ENCODE peak calls at places on chromosome 20, in ten cellular contexts. B is CD8-positive, alpha-beta memory T cell; P is spleen; R is cardiac muscle cell; V is mesendoderm; L is IMR-90; E is A549; Q is CD4-positive, alpha-beta memory T cell; A is CD4-positive, CD25-positive, alpha-beta regulatory T cell; D is HCT116. I is an unnamed sample.

GRCh38 chr20:47133809-47134456 is 222.6 kb downstream of the ZMYND8 start:
- DNase-seq in B (no peak), P (no peak), R (peak), V (peak), L (peak), E (peak), Q (no peak), A (no peak), D (no peak), I (no peak)

GRCh38 chr20:54545959-54546358 is 70.6 kb downstream of the DOK5 start:
- DNase-seq in B (no peak), P (no peak), R (peak), V (no peak), L (peak), E (no peak), Q (no peak), A (no peak), D (no peak), I (no peak)

GRCh38 chr20:64100946-64101688 is 6.2 kb downstream of the NPBWR2 start:
- DNase-seq in B (no peak), P (peak), R (no peak), V (no peak), L (no peak), E (no peak), Q (no peak), A (no peak), D (no peak), I (no peak)

GRCh38 chr20:56859751-56860366 is 230.8 kb downstream of the TFAP2C start:
- DNase-seq in B (no peak), P (no peak), R (peak), V (peak), L (no peak), E (no peak), Q (no peak), A (no peak), D (no peak), I (peak)

GRCh38 chr20:23143098-23143497 is 57.0 kb upstream of the CD93 start:
- DNase-seq in B (no peak), P (no peak), R (peak), V (peak), L (peak), E (peak), Q (no peak), A (no peak), D (peak), I (no peak)

GRCh38 chr20:23296841-23297701 is 53.5 kb upstream of the NXT1 start:
- DNase-seq in B (no peak), P (no peak), R (no peak), V (peak), L (no peak), E (no peak), Q (no peak), A (no peak), D (no peak), I (no peak)

GRCh38 chr20:56663660-56664059 is 34.6 kb downstream of the TFAP2C start:
- DNase-seq in B (no peak), P (no peak), R (no peak), V (no peak), L (no peak), E (no peak), Q (no peak), A (no peak), D (no peak), I (no peak)

GRCh38 chr20:50560867-50561266 is 50.7 kb downstream of the PTPN1 start:
- DNase-seq in B (no peak), P (no peak), R (no peak), V (no peak), L (no peak), E (no peak), Q (no peak), A (no peak), D (no peak), I (no peak)

GRCh38 chr20:62437985-62438384 is 10.6 kb upstream of the RBBP8NL start:
- DNase-seq in B (no peak), P (no peak), R (no peak), V (no peak), L (no peak), E (no peak), Q (no peak), A (no peak), D (no peak), I (no peak)

GRCh38 chr20:36548006-36548315 is 6.6 kb downstream of the MYL9 start:
- DNase-seq in B (no peak), P (peak), R (no peak), V (peak), L (no peak), E (no peak), Q (no peak), A (no peak), D (no peak), I (no peak)

GRCh38 chr20:7976015-7976414 is 35.8 kb upstream of the HAO1 start:
- DNase-seq in B (no peak), P (no peak), R (peak), V (no peak), L (peak), E (no peak), Q (no peak), A (no peak), D (no peak), I (no peak)

GRCh38 chr20:5718896-5719595 is 31.2 kb upstream of the SHLD1 start:
- DNase-seq in B (no peak), P (no peak), R (no peak), V (peak), L (no peak), E (no peak), Q (no peak), A (no peak), D (no peak), I (no peak)

GRCh38 chr20:36405255-36405654 is 99.1 kb downstream of the DLGAP4 start:
- DNase-seq in B (no peak), P (no peak), R (peak), V (no peak), L (peak), E (no peak), Q (no peak), A (no peak), D (no peak), I (no peak)

GRCh38 chr20:31716818-31717477 is 5.7 kb downstream of the BCL2L1 start:
- DNase-seq in B (no peak), P (peak), R (no peak), V (no peak), L (no peak), E (no peak), Q (no peak), A (no peak), D (no peak), I (no peak)

GRCh38 chr20:57678340-57678739 is 31.5 kb downstream of the PMEPA1 start:
- DNase-seq in B (no peak), P (no peak), R (no peak), V (no peak), L (no peak), E (no peak), Q (no peak), A (no peak), D (no peak), I (no peak)

GRCh38 chr20:1332749-1333300 is 3.9 kb upstream of the SDCBP2 start:
- DNase-seq in B (no peak), P (no peak), R (no peak), V (no peak), L (no peak), E (no peak), Q (no peak), A (no peak), D (no peak), I (no peak)

GRCh38 chr20:32004963-32005362 is 5.3 kb upstream of the CCM2L start:
- DNase-seq in B (no peak), P (peak), R (peak), V (peak), L (peak), E (no peak), Q (no peak), A (no peak), D (peak), I (no peak)

GRCh38 chr20:25039697-25040437 is 18.1 kb downstream of the ACSS1 start:
- DNase-seq in B (no peak), P (peak), R (peak), V (no peak), L (peak), E (no peak), Q (no peak), A (no peak), D (no peak), I (no peak)

GRCh38 chr20:22003680-22004079 is 298.2 kb downstream of the PAX1 start:
- DNase-seq in B (no peak), P (no peak), R (no peak), V (no peak), L (no peak), E (no peak), Q (no peak), A (no peak), D (no peak), I (no peak)

GRCh38 chr20:47220161-47220582 is 136.3 kb downstream of the ZMYND8 start:
- DNase-seq in B (peak), P (no peak), R (peak), V (peak), L (no peak), E (peak), Q (no peak), A (peak), D (peak), I (no peak)

GRCh38 chr20:316316-317068 is 8.9 kb upstream of the SOX12 start:
- DNase-seq in B (no peak), P (peak), R (no peak), V (no peak), L (peak), E (no peak), Q (no peak), A (no peak), D (no peak), I (no peak)

GRCh38 chr20:45882469-45883099 is 1.6 kb downstream of the ZSWIM1 start:
- DNase-seq in B (no peak), P (peak), R (no peak), V (no peak), L (no peak), E (no peak), Q (no peak), A (no peak), D (no peak), I (no peak)

GRCh38 chr20:40286991-40287531 is 402.0 kb downstream of the MAFB start:
- DNase-seq in B (no peak), P (peak), R (peak), V (no peak), L (no peak), E (no peak), Q (no peak), A (no peak), D (no peak), I (no peak)

GRCh38 chr20:64113444-64113775 is 6.0 kb upstream of the NPBWR2 start:
- DNase-seq in B (no peak), P (no peak), R (no peak), V (no peak), L (no peak), E (no peak), Q (no peak), A (no peak), D (no peak), I (no peak)

GRCh38 chr20:60206259-60206658 is 248.0 kb downstream of the CDH26 start:
- DNase-seq in B (no peak), P (no peak), R (peak), V (peak), L (peak), E (peak), Q (no peak), A (no peak), D (peak), I (peak)

GRCh38 chr20:41848180-41848579 is 230.0 kb upstream of the CHD6 start:
- DNase-seq in B (no peak), P (no peak), R (no peak), V (peak), L (no peak), E (no peak), Q (no peak), A (no peak), D (no peak), I (no peak)

GRCh38 chr20:1669304-1669703 is 11.7 kb upstream of the SIRPG start:
- DNase-seq in B (no peak), P (no peak), R (no peak), V (no peak), L (no peak), E (peak), Q (no peak), A (no peak), D (no peak), I (no peak)

GRCh38 chr20:25346349-25346748 is 44.3 kb downstream of the ABHD12 start:
- DNase-seq in B (no peak), P (no peak), R (no peak), V (no peak), L (no peak), E (no peak), Q (no peak), A (no peak), D (no peak), I (no peak)

GRCh38 chr20:5039255-5039657 is 37.9 kb upstream of the SLC23A2 start:
- DNase-seq in B (peak), P (peak), R (no peak), V (no peak), L (no peak), E (no peak), Q (peak), A (no peak), D (no peak), I (no peak)

GRCh38 chr20:36298061-36298460 is 8.1 kb upstream of the DLGAP4 start:
- DNase-seq in B (no peak), P (no peak), R (no peak), V (no peak), L (no peak), E (no peak), Q (no peak), A (no peak), D (no peak), I (no peak)

GRCh38 chr20:33568378-33569289 is 78.7 kb downstream of the CBFA2T2 start:
- DNase-seq in B (no peak), P (no peak), R (no peak), V (peak), L (no peak), E (no peak), Q (no peak), A (no peak), D (no peak), I (peak)

GRCh38 chr20:61631770-61632169 is 379.7 kb downstream of the CDH4 start:
- DNase-seq in B (no peak), P (no peak), R (no peak), V (peak), L (no peak), E (no peak), Q (no peak), A (no peak), D (no peak), I (no peak)

GRCh38 chr20:54208492-54209044 is 681 bp downstream of the PFDN4 start:
- DNase-seq in B (no peak), P (no peak), R (peak), V (peak), L (peak), E (peak), Q (no peak), A (no peak), D (no peak), I (no peak)

GRCh38 chr20:63521602-63522001 is 1.0 kb downstream of the PPDPF start:
- DNase-seq in B (no peak), P (peak), R (peak), V (no peak), L (no peak), E (no peak), Q (no peak), A (no peak), D (no peak), I (no peak)

GRCh38 chr20:44496976-44497375 is 21.3 kb downstream of the TTPAL start:
- DNase-seq in B (no peak), P (no peak), R (no peak), V (no peak), L (peak), E (peak), Q (no peak), A (no peak), D (peak), I (no peak)

GRCh38 chr20:44495802-44496481 is 20.3 kb downstream of the TTPAL start:
- DNase-seq in B (no peak), P (no peak), R (peak), V (no peak), L (peak), E (peak), Q (no peak), A (no peak), D (peak), I (no peak)

GRCh38 chr20:44494681-44495080 is 19.0 kb downstream of the TTPAL start:
- DNase-seq in B (no peak), P (no peak), R (no peak), V (no peak), L (no peak), E (no peak), Q (no peak), A (no peak), D (no peak), I (no peak)

GRCh38 chr20:44494266-44494665 is 18.6 kb downstream of the TTPAL start:
- DNase-seq in B (no peak), P (no peak), R (no peak), V (no peak), L (peak), E (no peak), Q (no peak), A (no peak), D (no peak), I (no peak)

DNA sequence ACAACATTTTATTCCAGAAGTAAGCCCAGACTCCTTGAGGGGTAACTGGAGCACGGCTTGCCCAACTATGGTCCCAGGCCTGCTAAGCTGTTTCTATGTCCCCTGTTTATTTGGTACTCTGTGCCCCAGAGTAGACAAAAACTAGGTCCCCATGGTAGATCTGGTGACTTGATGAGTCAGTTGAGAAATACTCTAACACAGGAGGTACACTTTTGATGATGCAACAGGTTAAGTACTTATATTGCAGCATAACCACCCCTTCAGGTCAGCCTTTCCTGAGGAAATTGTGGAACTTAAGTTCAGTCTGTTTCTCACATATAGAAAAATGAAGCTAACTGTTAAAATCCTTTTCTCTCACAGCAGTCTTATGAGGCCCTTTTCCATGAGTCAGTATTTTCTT is 19.6 kb downstream of the TTPAL start:
- DNase-seq in B (no peak), P (no peak), R (peak), V (no peak), L (peak), E (no peak), Q (no peak), A (no peak), D (no peak), I (no peak)
- H3K27ac ChIP-seq in B (no peak), P (peak), R (peak), V (no peak), L (peak), E (peak), Q (no peak), A (no peak), D (no peak), I (no peak)

DNA sequence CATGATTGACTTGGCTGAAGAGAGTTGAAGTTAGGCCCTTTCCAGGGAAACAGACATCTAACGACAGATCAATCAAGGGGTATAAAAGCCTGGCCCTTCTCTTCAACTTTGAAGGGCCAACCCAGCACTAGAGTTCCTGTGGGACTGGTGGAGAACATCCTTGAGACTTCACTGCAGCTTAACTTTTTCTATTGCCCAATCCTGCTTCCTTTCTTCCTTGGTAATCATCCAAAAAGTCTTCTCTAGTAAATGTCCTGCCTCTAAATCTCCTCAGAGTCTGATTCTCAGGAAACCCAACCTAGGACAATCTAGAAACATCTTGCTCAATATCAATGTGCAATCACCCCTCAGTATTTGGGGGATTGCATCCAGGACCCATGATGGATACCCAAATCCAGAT is 1.9 kb downstream of the MKKS start:
- DNase-seq in B (no peak), P (no peak), R (peak), V (no peak), L (no peak), E (no peak), Q (no peak), A (no peak), D (no peak), I (no peak)
- H3K4me3 ChIP-seq in B (no peak), P (no peak), R (no peak), V (no peak), L (no peak), E (no peak), Q (no peak), A (no peak), D (no peak), I (no peak)

GRCh38 chr20:34874094-34874654 is 1.5 kb upstream of the GGT7 start:
- DNase-seq in B (no peak), P (no peak), R (peak), V (peak), L (peak), E (peak), Q (no peak), A (no peak), D (peak), I (peak)
- H3K27ac ChIP-seq in B (no peak), P (peak), R (peak), V (no peak), L (no peak), E (peak), Q (no peak), A (no peak), D (no peak), I (no peak)

GRCh38 chr20:3995749-3996305 is 19.5 kb downstream of the RNF24 start:
- DNase-seq in B (no peak), P (no peak), R (no peak), V (no peak), L (no peak), E (no peak), Q (no peak), A (no peak), D (no peak), I (no peak)
- H3K4me3 ChIP-seq in B (no peak), P (no peak), R (no peak), V (no peak), L (no peak), E (no peak), Q (no peak), A (no peak), D (no peak), I (no peak)

DNA sequence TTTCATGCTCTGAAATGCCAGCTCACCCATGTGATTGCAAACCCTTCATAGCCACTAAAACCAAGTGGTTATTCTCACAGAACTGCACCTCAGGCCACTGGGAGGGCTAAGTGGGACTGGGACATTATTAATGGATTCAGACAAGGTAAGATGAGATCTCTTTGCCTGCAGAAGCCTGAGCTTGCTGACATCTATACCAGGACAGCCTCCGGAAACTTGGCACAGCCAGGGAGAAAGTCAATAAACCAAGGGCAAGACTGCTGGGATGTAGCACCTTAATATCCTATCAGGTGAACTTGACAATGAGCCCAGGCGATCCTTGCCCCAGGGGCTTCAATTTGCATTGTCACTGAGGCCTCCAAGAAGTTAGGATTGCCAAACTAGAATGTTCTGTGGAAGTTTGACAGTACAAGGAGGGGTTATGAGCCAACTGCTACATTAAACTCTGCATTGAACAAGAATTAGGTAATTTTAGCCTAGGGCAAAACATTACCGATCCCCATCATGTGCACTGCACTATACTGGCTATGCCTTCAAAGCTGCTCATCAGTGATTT is 60.1 kb upstream of the RALGAPA2 start:
- DNase-seq in B (no peak), P (no peak), R (no peak), V (no peak), L (no peak), E (no peak), Q (no peak), A (no peak), D (no peak), I (no peak)
- H3K27ac ChIP-seq in B (no peak), P (no peak), R (no peak), V (no peak), L (no peak), E (no peak), Q (no peak), A (no peak), D (no peak), I (no peak)

GRCh38 chr20:13223731-13224130 is 2.7 kb downstream of the ISM1 start:
- DNase-seq in B (no peak), P (no peak), R (no peak), V (no peak), L (no peak), E (no peak), Q (no peak), A (no peak), D (no peak), I (no peak)

GRCh38 chr20:13220857-13221297 is at the start of gene ISM1:
- DNase-seq in B (no peak), P (peak), R (peak), V (peak), L (no peak), E (peak), Q (peak), A (peak), D (no peak), I (no peak)

GRCh38 chr20:13221673-13222318 is 722 bp downstream of the ISM1 start:
- DNase-seq in B (peak), P (peak), R (peak), V (peak), L (peak), E (peak), Q (peak), A (peak), D (peak), I (no peak)

GRCh38 chr20:13221313-13221672 is 219 bp downstream of the ISM1 start:
- DNase-seq in B (no peak), P (no peak), R (no peak), V (no peak), L (no peak), E (no peak), Q (peak), A (no peak), D (no peak), I (no peak)

DNA sequence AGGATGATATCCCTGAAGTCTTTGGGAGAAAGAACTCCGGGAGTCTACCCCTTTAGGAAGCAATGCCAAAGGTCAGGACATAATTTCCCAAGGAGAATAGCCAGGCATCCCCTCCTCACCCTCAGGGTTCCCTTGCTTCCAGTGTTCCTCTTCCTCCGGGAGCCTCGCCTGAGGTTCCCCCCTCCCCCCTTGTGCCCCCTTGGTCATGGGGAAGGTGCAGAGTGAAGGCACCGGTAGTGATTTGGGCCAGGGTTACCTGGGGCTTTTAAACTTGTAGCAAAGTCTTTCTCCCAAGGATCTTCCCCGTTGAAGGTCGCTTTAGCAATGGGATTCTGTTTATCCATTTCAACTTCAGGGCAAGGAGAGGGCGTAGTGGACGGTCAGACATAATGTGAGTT is 1.2 kb downstream of the ISM1 start:
- DNase-seq in B (no peak), P (no peak), R (no peak), V (peak), L (no peak), E (no peak), Q (no peak), A (no peak), D (no peak), I (no peak)
- H3K4me3 ChIP-seq in B (peak), P (peak), R (no peak), V (peak), L (no peak), E (peak), Q (no peak), A (no peak), D (peak), I (peak)